ENCODE peak calls at places on chromosomes 16 and 17, in eight cellular contexts. F, U, G, P, A, V, L and O are unnamed samples.

GRCh38 chr16:14548933-14549788 is 80.9 kb downstream of the PARN start:
- DNase-seq in F (no peak), U (peak), G (no peak), P (peak), A (no peak), V (no peak), L (no peak), O (no peak)

GRCh38 chr17:35257080-35257701 is 14.3 kb downstream of the SLFN5 start:
- DNase-seq in F (no peak), U (peak), G (no peak), P (peak), A (peak), V (peak), L (peak), O (peak)

GRCh38 chr16:85580684-85581083 is 32.4 kb upstream of the GSE1 start:
- DNase-seq in F (no peak), U (no peak), G (no peak), P (no peak), A (no peak), V (no peak), L (no peak), O (no peak)

GRCh38 chr17:83198366-83199341 is 119.2 kb downstream of the METRNL start:
- DNase-seq in F (peak), U (no peak), G (peak), P (no peak), A (no peak), V (no peak), L (peak), O (no peak)

GRCh38 chr16:88941933-88942909 is 34.8 kb downstream of the CBFA2T3 start:
- DNase-seq in F (no peak), U (no peak), G (no peak), P (peak), A (no peak), V (no peak), L (no peak), O (no peak)

GRCh38 chr16:27286446-27286845 is 17.9 kb upstream of the NSMCE1 start:
- DNase-seq in F (peak), U (peak), G (no peak), P (peak), A (no peak), V (peak), L (no peak), O (peak)

GRCh38 chr16:15604460-15605390 is 38.2 kb downstream of the MARF1 start:
- DNase-seq in F (peak), U (peak), G (no peak), P (no peak), A (no peak), V (no peak), L (no peak), O (no peak)

GRCh38 chr17:62892870-62893338 is 73.1 kb upstream of the TANC2 start:
- DNase-seq in F (no peak), U (peak), G (no peak), P (peak), A (no peak), V (peak), L (peak), O (peak)

GRCh38 chr17:49436174-49436573 is 21.5 kb upstream of the PHB1 start:
- DNase-seq in F (peak), U (no peak), G (no peak), P (no peak), A (no peak), V (no peak), L (no peak), O (no peak)

GRCh38 chr17:9424071-9424640 is 151.5 kb downstream of the STX8 start:
- DNase-seq in F (no peak), U (no peak), G (no peak), P (no peak), A (no peak), V (no peak), L (no peak), O (no peak)

GRCh38 chr17:55585629-55586028 is 74.4 kb upstream of the SMIM36 start:
- DNase-seq in F (no peak), U (no peak), G (no peak), P (no peak), A (no peak), V (no peak), L (no peak), O (no peak)

GRCh38 chr16:57536306-57537193 is at the start of gene CCDC102A:
- DNase-seq in F (peak), U (peak), G (no peak), P (no peak), A (peak), V (no peak), L (no peak), O (peak)

GRCh38 chr16:19118938-19119431 is 5.2 kb downstream of the ITPRIPL2 start:
- DNase-seq in F (no peak), U (peak), G (no peak), P (peak), A (peak), V (peak), L (peak), O (peak)

GRCh38 chr16:87582221-87582965 is 19.9 kb upstream of the JPH3 start:
- DNase-seq in F (peak), U (peak), G (peak), P (peak), A (peak), V (peak), L (peak), O (peak)

GRCh38 chr16:23679274-23679985 is 741 bp downstream of the PLK1 start:
- DNase-seq in F (peak), U (peak), G (no peak), P (peak), A (no peak), V (peak), L (no peak), O (peak)

GRCh38 chr17:49994085-49995054 is 654 bp downstream of the DLX3 start:
- DNase-seq in F (peak), U (no peak), G (no peak), P (no peak), A (peak), V (no peak), L (no peak), O (no peak)

GRCh38 chr17:19329839-19330238 is 32.7 kb downstream of the B9D1 start:
- DNase-seq in F (no peak), U (no peak), G (peak), P (no peak), A (no peak), V (no peak), L (peak), O (no peak)

GRCh38 chr17:78252701-78253635 is 21.5 kb downstream of the TMEM235 start:
- DNase-seq in F (no peak), U (no peak), G (no peak), P (no peak), A (no peak), V (no peak), L (peak), O (no peak)

GRCh38 chr17:29113334-29113733 is 66.9 kb downstream of the MYO18A start:
- DNase-seq in F (no peak), U (no peak), G (no peak), P (no peak), A (no peak), V (no peak), L (no peak), O (no peak)

GRCh38 chr16:89615596-89616090 is 2.2 kb downstream of the DPEP1 start:
- DNase-seq in F (no peak), U (no peak), G (no peak), P (no peak), A (no peak), V (no peak), L (no peak), O (no peak)

GRCh38 chr17:80270104-80270503 is 9.5 kb downstream of the RNF213 start:
- DNase-seq in F (no peak), U (no peak), G (no peak), P (no peak), A (no peak), V (no peak), L (no peak), O (no peak)

GRCh38 chr16:49287572-49287971 is 5.9 kb upstream of the CBLN1 start:
- DNase-seq in F (no peak), U (no peak), G (no peak), P (no peak), A (no peak), V (no peak), L (no peak), O (no peak)

DNA sequence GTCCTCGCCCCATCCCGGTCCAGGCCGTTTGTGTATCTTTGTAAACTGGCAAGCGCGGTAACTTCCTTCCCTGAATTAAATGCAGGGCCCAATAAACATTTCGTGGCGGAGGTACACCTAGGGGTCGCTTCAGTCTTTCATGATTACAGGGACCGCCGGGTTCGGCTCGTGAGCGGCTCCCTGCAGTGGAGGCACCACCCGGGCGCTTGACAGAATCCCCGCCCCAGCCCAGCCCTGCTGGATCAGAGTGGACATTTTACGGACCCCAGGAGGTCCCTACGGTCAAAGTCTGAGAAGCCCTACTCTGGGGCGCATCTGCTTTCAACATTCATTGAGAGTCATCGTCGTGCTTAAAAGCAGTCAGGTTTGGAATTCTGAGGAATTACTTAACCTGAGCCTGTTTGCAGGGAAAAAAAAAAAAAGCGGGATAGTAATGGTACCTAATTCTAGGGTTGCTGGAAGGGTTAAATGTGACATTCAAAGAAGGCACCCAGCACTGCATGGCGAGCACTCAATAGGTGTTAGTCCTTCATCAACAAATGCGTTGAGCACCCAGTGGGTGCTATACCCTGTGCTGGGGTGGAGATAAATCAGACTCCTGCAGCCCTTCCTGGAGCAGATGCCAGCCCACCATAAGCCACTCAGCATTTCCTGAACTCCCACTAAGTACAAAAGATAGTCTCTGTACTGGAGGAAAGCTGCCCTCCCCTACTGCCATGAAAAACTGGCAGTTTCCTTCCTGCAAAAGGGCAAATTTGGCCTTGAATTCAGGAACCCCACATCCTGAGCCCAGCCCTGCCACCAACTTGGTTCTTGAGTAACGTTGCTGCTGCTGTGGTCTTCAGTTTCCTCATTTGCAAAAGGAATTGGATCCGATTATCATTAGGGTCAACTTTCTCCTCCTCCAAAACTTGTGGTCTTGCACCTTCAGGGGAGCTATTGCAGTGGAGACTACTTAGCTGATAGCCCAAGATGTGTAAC is 658 bp upstream of the DUSP3 start:
- DNase-seq in F (peak), U (no peak), G (no peak), P (no peak), A (peak), V (no peak), L (peak), O (peak)
- TF ChIP-seq CTCF in F (no peak), U (no peak), G (no peak), P (peak), A (peak), V (no peak), L (no peak), O (peak)

GRCh38 chr17:42779942-42780815 is at the start of gene WNK4:
- DNase-seq in F (peak), U (peak), G (no peak), P (no peak), A (no peak), V (no peak), L (peak), O (peak)
- H3K4me3 ChIP-seq in F (peak), U (peak), G (peak), P (peak), A (no peak), V (peak), L (peak), O (peak)

DNA sequence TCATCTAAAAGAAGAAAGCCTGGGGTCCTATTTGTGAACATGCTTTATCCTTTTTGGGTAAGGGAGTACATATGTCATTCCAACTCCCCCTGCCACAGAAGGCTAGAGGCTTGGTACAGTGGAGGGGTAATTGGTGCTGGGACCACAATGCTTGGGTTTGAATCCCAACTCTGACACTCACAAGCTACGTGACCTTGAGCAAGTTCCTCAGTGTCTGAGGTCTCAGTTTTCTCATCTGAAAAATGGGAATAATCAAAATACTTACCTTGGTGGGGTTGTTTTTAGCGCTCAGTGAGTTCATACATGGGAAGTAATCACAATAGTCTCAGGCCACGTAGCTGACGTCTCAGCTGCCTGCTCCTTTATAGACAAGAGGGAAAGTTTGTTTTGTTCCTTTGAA is 150.8 kb downstream of the CPPED1 start:
- DNase-seq in F (no peak), U (no peak), G (no peak), P (no peak), A (no peak), V (no peak), L (no peak), O (no peak)
- TF ChIP-seq CTCF in F (no peak), U (no peak), G (no peak), P (no peak), A (no peak), V (no peak), L (no peak), O (no peak)

DNA sequence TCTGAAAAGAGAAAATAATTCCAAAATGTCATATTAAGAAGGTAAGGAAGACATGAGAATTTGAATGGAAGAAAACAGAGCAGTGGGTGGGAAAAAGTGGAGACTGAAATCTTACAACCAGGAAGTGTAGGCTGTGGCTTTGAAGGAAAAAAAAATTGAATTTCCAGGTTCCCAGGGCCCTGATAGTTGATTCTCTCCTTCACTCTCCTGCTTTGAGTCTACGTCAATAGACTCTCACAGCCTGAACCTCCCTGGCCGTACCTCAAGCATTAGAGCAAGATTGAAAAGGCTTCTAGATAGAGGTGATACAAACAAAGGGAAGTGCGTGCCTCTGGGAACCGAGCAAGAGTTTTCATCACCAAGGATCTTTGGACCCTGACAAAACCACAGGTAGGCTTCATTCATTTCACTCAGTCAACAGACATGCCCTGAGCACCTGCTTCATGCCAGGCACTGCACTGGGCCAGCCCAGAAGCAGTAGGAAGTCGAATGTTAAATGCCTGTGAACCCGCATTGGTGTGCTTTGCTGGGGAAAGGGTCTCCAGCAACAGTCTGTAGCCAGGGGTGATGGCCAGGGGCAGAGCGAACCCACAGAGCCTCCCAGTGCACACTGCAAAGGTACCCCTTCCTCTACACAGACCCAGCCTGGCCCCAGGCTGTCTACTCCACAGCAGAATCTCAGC is 163.9 kb downstream of the SLC39A11 start:
- DNase-seq in F (no peak), U (no peak), G (no peak), P (no peak), A (no peak), V (no peak), L (no peak), O (no peak)
- H3K4me3 ChIP-seq in F (no peak), U (no peak), G (no peak), P (no peak), A (no peak), V (no peak), L (no peak), O (no peak)

GRCh38 chr17:81295031-81295677 is at the start of gene SLC38A10:
- DNase-seq in F (peak), U (peak), G (peak), P (peak), A (peak), V (peak), L (peak), O (peak)
- TF ChIP-seq CTCF in F (no peak), U (peak), G (no peak), P (peak), A (no peak), V (no peak), L (no peak), O (peak)